ENCODE peak calls at places on chromosomes 12 and 14, in ten cellular contexts. Z is activated CD4-positive, alpha-beta T cell treated with anti-CD3 and anti-CD28 coated beads, Interleukin-2, amount 10 ng/mL, durations not matched to agents 7 days and 5 days; B is activated CD4-positive, alpha-beta memory T cell treated with anti-CD3 and anti-CD28 coated beads for 36 hours; H is GDM1; Q is GM18507; F is stimulated activated CD4-positive, alpha-beta T cell treated with anti-CD3 and anti-CD28 coated beads, TNF-alpha, amount 100 ng/mL, for 4 hours; I is epithelial cell of esophagus; G is NCI-H2081; D is MM.1S; V is T-helper 17 cell. R is an unnamed sample.

GRCh38 chr14:59333668-59334067 is 131.5 kb downstream of the GPR135 start:
- DNase-seq in D (no peak), G (no peak), Q (no peak), F (no peak), V (no peak), Z (no peak), B (no peak), I (peak; percentile 79), H (no peak), R (peak; percentile 18)

GRCh38 chr12:49953961-49954835 is 3.7 kb downstream of the AQP2 start:
- DNase-seq in H (no peak), Q (no peak), V (no peak), I (no peak), F (no peak), B (no peak), G (no peak), D (no peak), Z (no peak), R (no peak)

GRCh38 chr12:56927281-56927680 is 6.9 kb downstream of the SDR9C7 start:
- DNase-seq in Q (no peak), B (no peak), Z (no peak), H (no peak), D (no peak), G (no peak), I (no peak), V (no peak), F (no peak), R (no peak)

GRCh38 chr12:101343893-101344292 is 63.7 kb downstream of the ARL1 start:
- DNase-seq in I (no peak), D (no peak), B (no peak), F (no peak), Z (no peak), Q (no peak), G (no peak), V (no peak), H (no peak), R (no peak)

GRCh38 chr12:14367097-14367661 is 1.7 kb downstream of the ATF7IP start:
- DNase-seq in B (no peak), F (no peak), H (no peak), D (peak; percentile 26), I (peak; percentile 33), V (no peak), Z (peak; percentile 23), Q (no peak), G (peak; percentile 8), R (peak; percentile 65)

GRCh38 chr14:67187210-67187609 is 2.0 kb upstream of the GARIN2 start:
- DNase-seq in Z (no peak), D (no peak), Q (no peak), V (no peak), G (no peak), B (no peak), I (peak; percentile 80), F (no peak), H (no peak), R (no peak)

GRCh38 chr12:18684430-18684829 is 53.4 kb downstream of the PLCZ1 start:
- DNase-seq in B (no peak), I (peak; percentile 72), G (no peak), H (no peak), V (no peak), F (no peak), Q (no peak), D (no peak), Z (no peak), R (no peak)

GRCh38 chr12:77133566-77133965 is 68.2 kb upstream of the E2F7 start:
- DNase-seq in I (peak; percentile 73), Q (no peak), B (peak; percentile 14), D (peak; percentile 59), F (no peak), V (no peak), G (no peak), Z (peak; percentile 29), H (no peak), R (peak; percentile 57)

GRCh38 chr12:115155665-115156645 is 472.0 kb upstream of the TBX3 start:
- DNase-seq in I (peak; percentile 95), D (no peak), Q (no peak), G (no peak), H (no peak), B (no peak), Z (no peak), V (no peak), F (no peak), R (no peak)

GRCh38 chr14:75279153-75279738 is 618 bp downstream of the FOS start:
- DNase-seq in F (no peak), G (peak; percentile 8), V (peak; percentile 38), D (no peak), I (no peak), Q (no peak), B (peak; percentile 72), H (no peak), Z (peak; percentile 60), R (peak; percentile 56)

GRCh38 chr14:33800735-33801163 is 150.1 kb downstream of the EGLN3 start:
- DNase-seq in I (no peak), Z (no peak), V (no peak), F (no peak), G (no peak), H (no peak), D (no peak), Q (no peak), B (no peak), R (no peak)

GRCh38 chr12:110007874-110008273 is 8.6 kb downstream of the ANKRD13A start:
- DNase-seq in Q (no peak), V (no peak), F (no peak), D (no peak), G (no peak), B (no peak), I (no peak), Z (no peak), H (no peak), R (peak; percentile 68)

GRCh38 chr14:101972126-101972785 is 7.9 kb downstream of the DYNC1H1 start:
- DNase-seq in F (no peak), V (no peak), Z (no peak), I (peak; percentile 100), Q (no peak), B (no peak), G (no peak), D (no peak), H (peak; percentile 15), R (peak; percentile 80)

GRCh38 chr12:96136129-96136528 is 58.0 kb upstream of the ELK3 start:
- DNase-seq in H (no peak), D (no peak), Z (no peak), G (no peak), Q (no peak), B (no peak), I (no peak), V (no peak), F (no peak), R (no peak)

GRCh38 chr14:78075610-78076277 is 94.4 kb upstream of the NRXN3 start:
- DNase-seq in Z (no peak), B (no peak), I (no peak), V (no peak), F (no peak), D (no peak), G (no peak), H (no peak), Q (no peak), R (no peak)

GRCh38 chr14:106556665-106557289 is 1030.4 kb downstream of the TMEM121 start:
- DNase-seq in V (peak; percentile 51), G (no peak), I (no peak), Z (peak; percentile 79), F (peak; percentile 52), D (peak; percentile 46), Q (no peak), H (peak; percentile 54), B (peak; percentile 84), R (peak; percentile 51)

GRCh38 chr14:93686313-93686712 is 102.0 kb downstream of the PRIMA1 start:
- DNase-seq in V (no peak), F (no peak), Z (no peak), Q (no peak), B (no peak), H (no peak), I (peak; percentile 38), D (no peak), G (no peak), R (no peak)

GRCh38 chr14:84262932-84263331 is 1267.0 kb upstream of the FLRT2 start:
- DNase-seq in Z (no peak), B (no peak), F (no peak), H (no peak), Q (no peak), I (no peak), D (no peak), V (no peak), G (no peak), R (no peak)

GRCh38 chr12:41286426-41286825 is 98.3 kb downstream of the PDZRN4 start:
- DNase-seq in H (no peak), D (no peak), G (peak; percentile 36), V (no peak), F (no peak), I (peak; percentile 40), B (no peak), Z (no peak), Q (no peak), R (no peak)

GRCh38 chr12:116736962-116737773 is 701 bp downstream of the SPRING1 start:
- DNase-seq in Z (no peak), G (no peak), I (peak; percentile 11), F (no peak), V (no peak), B (peak; percentile 13), H (no peak), Q (no peak), D (no peak), R (peak; percentile 35)

GRCh38 chr12:130968611-130969010 is 14.9 kb downstream of the ADGRD1 start:
- DNase-seq in F (no peak), V (no peak), I (no peak), Q (no peak), H (no peak), G (no peak), D (no peak), B (no peak), Z (no peak), R (no peak)

GRCh38 chr14:88750945-88751344 is 41.8 kb downstream of the EML5 start:
- DNase-seq in V (no peak), B (no peak), Q (no peak), I (peak; percentile 30), Z (no peak), H (no peak), F (no peak), D (no peak), G (no peak), R (no peak)

GRCh38 chr14:49621114-49621881 is 699 bp downstream of the MGAT2 start:
- DNase-seq in Z (peak; percentile 64), I (no peak), Q (no peak), F (no peak), D (peak; percentile 41), G (peak; percentile 51), V (no peak), H (peak; percentile 76), B (peak; percentile 75), R (peak; percentile 90)

GRCh38 chr14:105274600-105274999 is 26.2 kb downstream of the BRF1 start:
- DNase-seq in Z (no peak), Q (no peak), B (no peak), H (no peak), I (no peak), V (no peak), G (no peak), F (no peak), D (no peak), R (no peak)

GRCh38 chr12:2959508-2960431 is 573 bp downstream of the TEAD4 start:
- DNase-seq in Z (no peak), F (no peak), B (peak; percentile 14), D (peak; percentile 27), V (no peak), G (peak; percentile 37), Q (no peak), H (no peak), I (peak; percentile 59), R (no peak)

GRCh38 chr14:54699087-54699530 is 132.2 kb downstream of the SAMD4A start:
- DNase-seq in B (no peak), D (peak; percentile 7), G (no peak), V (no peak), Q (no peak), Z (no peak), I (peak; percentile 32), H (no peak), F (no peak), R (no peak)

GRCh38 chr14:104827173-104828055 is 26.5 kb downstream of the ZBTB42 start:
- DNase-seq in B (peak; percentile 69), G (peak; percentile 41), F (no peak), V (peak; percentile 44), D (peak; percentile 29), H (no peak), I (peak; percentile 56), Q (no peak), Z (peak; percentile 59), R (peak; percentile 54)

R was measured in NB4.